ENCODE peak calls at places on chromosomes 4 and X, in four cellular contexts. V is tibial nerve, P is heart right ventricle, M is astrocyte of the spinal cord. T is an unnamed sample.

GRCh38 chr4:98663226-98664006 is 5.0 kb upstream of the TSPAN5 start:
- DNase-seq in M (no peak), V (peak), P (no peak), T (no peak)

GRCh38 chrX:40318076-40318475 is 220.3 kb upstream of the BCOR start:
- DNase-seq in V (no peak), P (no peak), M (no peak), T (no peak)

GRCh38 chr4:156976147-156976546 is 4.5 kb upstream of the PDGFC start:
- DNase-seq in P (no peak), M (peak), V (no peak), T (no peak)

GRCh38 chrX:118271770-118272169 is 74.1 kb upstream of the WDR44 start:
- DNase-seq in P (no peak), V (no peak), M (no peak), T (no peak)

GRCh38 chr4:83180469-83180968 is 66.0 kb upstream of the PLAC8 start:
- DNase-seq in P (no peak), V (no peak), M (no peak), T (no peak)

GRCh38 chr4:152100378-152101201 is 339.8 kb upstream of the GATB start:
- DNase-seq in P (no peak), V (no peak), M (no peak), T (no peak)

GRCh38 chr4:78766026-78766425 is 10.1 kb upstream of the BMP2K start:
- DNase-seq in P (no peak), M (peak), V (no peak), T (no peak)

GRCh38 chr4:2096073-2096609 is 37.0 kb downstream of the NAT8L start:
- DNase-seq in P (no peak), V (no peak), M (no peak), T (no peak)

GRCh38 chr4:32025840-32026459 is 1305.8 kb downstream of the PCDH7 start:
- DNase-seq in V (no peak), M (peak), P (no peak), T (no peak)

GRCh38 chr4:69710580-69710979 is 49.8 kb downstream of the SULT1B1 start:
- DNase-seq in V (no peak), M (no peak), P (no peak), T (no peak)

GRCh38 chr4:108036252-108036651 is 46.6 kb downstream of the HADH start:
- DNase-seq in P (no peak), V (no peak), M (no peak), T (no peak)
- H3K4me3 ChIP-seq in P (no peak), V (no peak), M (no peak), T (no peak)

GRCh38 chrX:150282953-150283352 is 80.2 kb upstream of the MAMLD1 start:
- DNase-seq in M (no peak), V (no peak), P (no peak), T (no peak)
- TF ChIP-seq CTCF in M (no peak), V (no peak), P (no peak), T (no peak)

GRCh38 chr4:121243476-121243875 is 79.4 kb upstream of the TNIP3 start:
- DNase-seq in M (no peak), V (no peak), P (no peak), T (no peak)
- H3K4me3 ChIP-seq in M (no peak), V (peak), P (no peak), T (no peak)

GRCh38 chrX:72604112-72604511 is 31.5 kb upstream of the HDAC8 start:
- DNase-seq in M (no peak), P (no peak), V (no peak), T (no peak)

GRCh38 chrX:72604705-72605104 is 32.1 kb upstream of the HDAC8 start:
- DNase-seq in V (no peak), M (no peak), P (no peak), T (no peak)

DNA sequence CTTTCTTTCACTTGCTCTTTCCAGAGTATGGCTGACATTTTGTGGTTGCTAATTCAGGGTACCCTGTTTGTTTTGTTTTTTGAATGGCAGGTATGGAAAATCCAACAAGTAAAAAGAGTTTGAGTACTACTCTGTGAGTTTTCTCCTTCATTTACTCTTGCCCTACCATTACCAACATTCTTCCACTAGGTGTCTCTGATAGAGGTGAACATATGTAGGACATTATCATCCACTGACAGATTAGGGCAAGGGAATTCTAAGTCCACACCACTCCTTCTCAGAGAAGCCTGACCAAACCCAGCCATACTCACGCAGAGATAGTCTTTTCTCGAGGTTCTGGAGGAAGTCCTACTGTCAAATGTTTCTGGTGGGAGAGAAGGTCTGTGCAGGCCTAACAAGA is 36.7 kb upstream of the HDAC8 start:
- DNase-seq in V (no peak), P (no peak), M (peak), T (no peak)
- TF ChIP-seq CTCF in V (no peak), P (peak), M (no peak), T (peak)

GRCh38 chrX:146006637-146007036 is 189.0 kb downstream of the SLITRK2 start:
- DNase-seq in P (no peak), V (no peak), M (no peak), T (no peak)
- H3K4me3 ChIP-seq in P (no peak), V (no peak), M (no peak), T (no peak)

GRCh38 chr4:87391783-87392054 is 731 bp upstream of the HSD17B11 start:
- DNase-seq in V (no peak), P (no peak), M (no peak), T (no peak)

GRCh38 chr4:87392183-87392582 is 1.2 kb upstream of the HSD17B11 start:
- DNase-seq in V (no peak), P (no peak), M (no peak), T (no peak)

GRCh38 chr4:87387237-87387636 is 3.8 kb downstream of the HSD17B11 start:
- DNase-seq in P (no peak), M (no peak), V (no peak), T (no peak)

DNA sequence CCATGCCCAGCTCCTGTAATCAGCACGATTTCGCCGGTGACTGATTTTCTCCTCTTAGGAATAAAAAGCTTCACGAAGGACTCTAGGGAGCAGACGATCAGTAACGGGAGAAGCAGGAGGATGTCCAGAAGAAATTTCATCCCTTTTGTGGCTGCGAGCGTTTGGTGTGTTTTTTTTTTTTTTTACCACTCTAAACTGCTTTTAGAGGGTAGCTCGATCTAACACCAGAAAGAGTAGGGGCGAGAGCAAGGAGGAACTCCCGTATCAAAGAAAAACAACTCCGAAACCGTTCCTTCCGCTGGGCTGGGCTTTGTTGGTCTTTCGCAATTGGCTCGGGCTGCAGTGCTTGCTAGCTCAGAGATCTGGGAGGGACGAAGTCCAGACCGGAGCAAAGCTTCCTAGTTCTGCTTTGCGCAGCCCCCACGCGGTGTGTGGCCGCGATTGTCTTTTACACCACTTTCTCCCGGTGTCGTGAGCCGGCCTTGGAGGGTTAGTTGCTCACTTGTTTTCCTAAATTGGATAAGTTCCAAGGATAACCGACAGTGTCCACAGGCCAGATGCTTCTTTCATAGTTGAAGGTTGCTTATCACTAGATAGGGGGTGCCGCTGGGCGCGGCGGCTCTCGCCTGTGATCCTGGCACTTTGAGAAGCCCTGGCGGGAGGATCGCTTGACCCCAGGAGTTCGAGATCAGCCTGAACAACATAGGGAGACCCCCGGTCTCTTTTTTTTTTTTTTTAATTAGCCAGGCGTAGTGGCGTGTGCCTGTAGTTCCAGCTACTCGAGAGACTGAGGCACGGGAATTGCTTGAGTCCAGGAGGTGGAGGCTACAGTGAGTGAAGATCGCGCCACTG is at the start of gene HSD17B11:
- DNase-seq in V (peak), P (peak), M (peak), T (peak)
- TF ChIP-seq CTCF in V (peak), P (no peak), M (no peak), T (peak)

DNA sequence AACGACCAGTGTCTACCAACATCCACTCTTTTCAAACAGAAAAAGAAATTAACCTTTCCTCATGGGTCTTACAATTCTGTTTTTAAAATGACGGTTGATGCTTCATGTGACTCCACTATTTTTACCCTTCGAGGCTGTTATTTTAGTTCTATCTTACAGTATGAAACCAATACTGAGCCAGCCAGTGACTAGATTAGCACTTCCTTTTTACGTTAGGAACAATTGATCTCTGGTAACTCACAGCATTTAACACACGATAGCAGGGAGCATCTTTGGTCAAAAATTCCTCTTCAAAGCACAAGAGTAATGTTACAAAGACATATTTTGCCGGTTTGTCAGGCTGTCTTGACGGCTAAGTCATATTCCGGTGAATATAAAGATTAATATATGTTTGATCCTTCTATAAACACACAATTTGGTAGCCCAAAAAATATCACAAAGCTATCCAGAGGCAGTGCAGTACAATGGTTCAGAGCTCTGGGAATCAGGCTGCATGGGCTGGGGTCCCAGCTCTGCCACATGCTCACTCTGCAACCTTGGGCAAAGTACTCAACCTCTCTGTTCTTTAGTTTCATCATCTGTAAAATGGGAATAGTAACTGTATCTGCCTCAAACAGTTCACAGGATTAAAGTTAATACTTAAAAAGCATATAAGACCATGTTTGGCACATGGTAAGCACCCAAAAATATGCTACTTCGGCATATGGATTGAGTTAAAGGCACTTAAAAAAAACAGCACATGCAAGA is 62.9 kb upstream of the TXK start:
- DNase-seq in V (no peak), P (no peak), M (no peak), T (no peak)
- H3K4me3 ChIP-seq in V (no peak), P (no peak), M (no peak), T (no peak)

GRCh38 chr4:167622481-167623240 is 388.4 kb upstream of the SPOCK3 start:
- DNase-seq in P (peak), V (no peak), M (peak), T (peak)
- TF ChIP-seq CTCF in P (peak), V (peak), M (peak), T (peak)

GRCh38 chrX:46757593-46757992 is 1.3 kb downstream of the SLC9A7 start:
- DNase-seq in M (peak), P (no peak), V (no peak), T (no peak)
- H3K4me3 ChIP-seq in M (peak), P (no peak), V (no peak), T (peak)